ENCODE peak calls at places on chromosome 5, in six cellular contexts. One of them, this sample, is unnamed.

GRCh38 chr5:133754575-133755169 is 142.3 kb upstream of the FSTL4 start:
- DNase-seq in activated CD4-positive, CD25-positive, alpha-beta regulatory T cell treated with anti-CD3 and anti-CD28 coated beads, Interleukin-2, amount 50 U/mL, for 72 hours: no peak
- DNase-seq in activated naive CD4-positive, alpha-beta T cell treated with Interleukin-2 at 50 U/mL for 16 hours: peak; percentile 16
- DNase-seq in right atrium auricular region: no peak
- DNase-seq in iPS DF 6.9: peak; percentile 37
- DNase-seq in posterior cingulate gyrus: no peak
- DNase-seq in this sample: peak; percentile 39

GRCh38 chr5:56670916-56671315 is 144.4 kb upstream of the MAP3K1 start:
- DNase-seq in iPS DF 6.9: no peak
- DNase-seq in right atrium auricular region: no peak
- DNase-seq in activated naive CD4-positive, alpha-beta T cell treated with Interleukin-2 at 50 U/mL for 16 hours: no peak
- DNase-seq in posterior cingulate gyrus: no peak
- DNase-seq in activated CD4-positive, CD25-positive, alpha-beta regulatory T cell treated with anti-CD3 and anti-CD28 coated beads, Interleukin-2, amount 50 U/mL, for 72 hours: no peak
- DNase-seq in this sample: peak; percentile 49

GRCh38 chr5:116329503-116329902 is 244.7 kb downstream of the COMMD10 start:
- DNase-seq in activated CD4-positive, CD25-positive, alpha-beta regulatory T cell treated with anti-CD3 and anti-CD28 coated beads, Interleukin-2, amount 50 U/mL, for 72 hours: no peak
- DNase-seq in posterior cingulate gyrus: no peak
- DNase-seq in iPS DF 6.9: no peak
- DNase-seq in activated naive CD4-positive, alpha-beta T cell treated with Interleukin-2 at 50 U/mL for 16 hours: no peak
- DNase-seq in right atrium auricular region: no peak
- DNase-seq in this sample: no peak

GRCh38 chr5:153753645-153754432 is 263.4 kb downstream of the GRIA1 start:
- DNase-seq in activated CD4-positive, CD25-positive, alpha-beta regulatory T cell treated with anti-CD3 and anti-CD28 coated beads, Interleukin-2, amount 50 U/mL, for 72 hours: no peak
- DNase-seq in right atrium auricular region: no peak
- DNase-seq in iPS DF 6.9: no peak
- DNase-seq in posterior cingulate gyrus: no peak
- DNase-seq in activated naive CD4-positive, alpha-beta T cell treated with Interleukin-2 at 50 U/mL for 16 hours: no peak
- DNase-seq in this sample: peak; percentile 59

GRCh38 chr5:102481044-102481715 is 17.6 kb downstream of the SLCO6A1 start:
- DNase-seq in posterior cingulate gyrus: no peak
- DNase-seq in right atrium auricular region: no peak
- DNase-seq in activated CD4-positive, CD25-positive, alpha-beta regulatory T cell treated with anti-CD3 and anti-CD28 coated beads, Interleukin-2, amount 50 U/mL, for 72 hours: no peak
- DNase-seq in iPS DF 6.9: no peak
- DNase-seq in activated naive CD4-positive, alpha-beta T cell treated with Interleukin-2 at 50 U/mL for 16 hours: no peak
- DNase-seq in this sample: peak; percentile 25

GRCh38 chr5:61779743-61780142 is 447.7 kb downstream of the ZSWIM6 start:
- DNase-seq in activated naive CD4-positive, alpha-beta T cell treated with Interleukin-2 at 50 U/mL for 16 hours: no peak
- DNase-seq in iPS DF 6.9: no peak
- DNase-seq in right atrium auricular region: no peak
- DNase-seq in activated CD4-positive, CD25-positive, alpha-beta regulatory T cell treated with anti-CD3 and anti-CD28 coated beads, Interleukin-2, amount 50 U/mL, for 72 hours: no peak
- DNase-seq in posterior cingulate gyrus: no peak
- DNase-seq in this sample: no peak

GRCh38 chr5:67364381-67364970 is 167.9 kb upstream of the CD180 start:
- DNase-seq in activated CD4-positive, CD25-positive, alpha-beta regulatory T cell treated with anti-CD3 and anti-CD28 coated beads, Interleukin-2, amount 50 U/mL, for 72 hours: no peak
- DNase-seq in posterior cingulate gyrus: no peak
- DNase-seq in right atrium auricular region: no peak
- DNase-seq in iPS DF 6.9: no peak
- DNase-seq in activated naive CD4-positive, alpha-beta T cell treated with Interleukin-2 at 50 U/mL for 16 hours: no peak
- DNase-seq in this sample: no peak

GRCh38 chr5:150497274-150497988 is 10.5 kb upstream of the NDST1 start:
- DNase-seq in right atrium auricular region: peak; percentile 91
- DNase-seq in activated CD4-positive, CD25-positive, alpha-beta regulatory T cell treated with anti-CD3 and anti-CD28 coated beads, Interleukin-2, amount 50 U/mL, for 72 hours: no peak
- DNase-seq in activated naive CD4-positive, alpha-beta T cell treated with Interleukin-2 at 50 U/mL for 16 hours: no peak
- DNase-seq in iPS DF 6.9: no peak
- DNase-seq in posterior cingulate gyrus: peak; percentile 84
- DNase-seq in this sample: peak; percentile 94

GRCh38 chr5:163677092-163677491 is 171.7 kb downstream of the MAT2B start:
- DNase-seq in activated naive CD4-positive, alpha-beta T cell treated with Interleukin-2 at 50 U/mL for 16 hours: no peak
- DNase-seq in posterior cingulate gyrus: no peak
- DNase-seq in right atrium auricular region: no peak
- DNase-seq in iPS DF 6.9: no peak
- DNase-seq in activated CD4-positive, CD25-positive, alpha-beta regulatory T cell treated with anti-CD3 and anti-CD28 coated beads, Interleukin-2, amount 50 U/mL, for 72 hours: no peak
- DNase-seq in this sample: no peak

GRCh38 chr5:106749826-106750225 is 920.9 kb downstream of the EFNA5 start:
- DNase-seq in iPS DF 6.9: no peak
- DNase-seq in right atrium auricular region: no peak
- DNase-seq in activated naive CD4-positive, alpha-beta T cell treated with Interleukin-2 at 50 U/mL for 16 hours: no peak
- DNase-seq in activated CD4-positive, CD25-positive, alpha-beta regulatory T cell treated with anti-CD3 and anti-CD28 coated beads, Interleukin-2, amount 50 U/mL, for 72 hours: no peak
- DNase-seq in posterior cingulate gyrus: no peak
- DNase-seq in this sample: no peak

GRCh38 chr5:136016945-136017530 is 11.8 kb upstream of the TGFBI start:
- DNase-seq in activated CD4-positive, CD25-positive, alpha-beta regulatory T cell treated with anti-CD3 and anti-CD28 coated beads, Interleukin-2, amount 50 U/mL, for 72 hours: no peak
- DNase-seq in posterior cingulate gyrus: no peak
- DNase-seq in right atrium auricular region: no peak
- DNase-seq in iPS DF 6.9: no peak
- DNase-seq in activated naive CD4-positive, alpha-beta T cell treated with Interleukin-2 at 50 U/mL for 16 hours: no peak
- DNase-seq in this sample: peak; percentile 100

GRCh38 chr5:157502143-157502647 is 42.2 kb downstream of the NIPAL4 start:
- DNase-seq in activated naive CD4-positive, alpha-beta T cell treated with Interleukin-2 at 50 U/mL for 16 hours: no peak
- DNase-seq in right atrium auricular region: no peak
- DNase-seq in posterior cingulate gyrus: no peak
- DNase-seq in iPS DF 6.9: no peak
- DNase-seq in activated CD4-positive, CD25-positive, alpha-beta regulatory T cell treated with anti-CD3 and anti-CD28 coated beads, Interleukin-2, amount 50 U/mL, for 72 hours: no peak
- DNase-seq in this sample: no peak

GRCh38 chr5:147688965-147689364 is 93.6 kb downstream of the JAKMIP2 start:
- DNase-seq in iPS DF 6.9: no peak
- DNase-seq in right atrium auricular region: no peak
- DNase-seq in activated naive CD4-positive, alpha-beta T cell treated with Interleukin-2 at 50 U/mL for 16 hours: no peak
- DNase-seq in posterior cingulate gyrus: no peak
- DNase-seq in activated CD4-positive, CD25-positive, alpha-beta regulatory T cell treated with anti-CD3 and anti-CD28 coated beads, Interleukin-2, amount 50 U/mL, for 72 hours: no peak
- DNase-seq in this sample: peak; percentile 19

GRCh38 chr5:1540166-1540565 is 16.4 kb upstream of the LPCAT1 start:
- DNase-seq in posterior cingulate gyrus: no peak
- DNase-seq in activated naive CD4-positive, alpha-beta T cell treated with Interleukin-2 at 50 U/mL for 16 hours: no peak
- DNase-seq in right atrium auricular region: peak; percentile 43
- DNase-seq in activated CD4-positive, CD25-positive, alpha-beta regulatory T cell treated with anti-CD3 and anti-CD28 coated beads, Interleukin-2, amount 50 U/mL, for 72 hours: peak; percentile 28
- DNase-seq in iPS DF 6.9: no peak
- DNase-seq in this sample: no peak

GRCh38 chr5:39194466-39195136 is 24.8 kb downstream of the FYB1 start:
- DNase-seq in iPS DF 6.9: no peak
- DNase-seq in right atrium auricular region: no peak
- DNase-seq in activated naive CD4-positive, alpha-beta T cell treated with Interleukin-2 at 50 U/mL for 16 hours: no peak
- DNase-seq in activated CD4-positive, CD25-positive, alpha-beta regulatory T cell treated with anti-CD3 and anti-CD28 coated beads, Interleukin-2, amount 50 U/mL, for 72 hours: no peak
- DNase-seq in posterior cingulate gyrus: no peak
- DNase-seq in this sample: peak; percentile 79

GRCh38 chr5:147208134-147208533 is 26.7 kb upstream of the STK32A start:
- DNase-seq in posterior cingulate gyrus: peak; percentile 54
- DNase-seq in iPS DF 6.9: no peak
- DNase-seq in activated naive CD4-positive, alpha-beta T cell treated with Interleukin-2 at 50 U/mL for 16 hours: no peak
- DNase-seq in activated CD4-positive, CD25-positive, alpha-beta regulatory T cell treated with anti-CD3 and anti-CD28 coated beads, Interleukin-2, amount 50 U/mL, for 72 hours: no peak
- DNase-seq in right atrium auricular region: no peak
- DNase-seq in this sample: peak; percentile 19

GRCh38 chr5:139642891-139643871 is 5.0 kb upstream of the CXXC5 start:
- DNase-seq in activated CD4-positive, CD25-positive, alpha-beta regulatory T cell treated with anti-CD3 and anti-CD28 coated beads, Interleukin-2, amount 50 U/mL, for 72 hours: peak; percentile 29
- DNase-seq in posterior cingulate gyrus: no peak
- DNase-seq in iPS DF 6.9: no peak
- DNase-seq in activated naive CD4-positive, alpha-beta T cell treated with Interleukin-2 at 50 U/mL for 16 hours: no peak
- DNase-seq in right atrium auricular region: no peak
- DNase-seq in this sample: no peak

GRCh38 chr5:52725065-52725746 is 62.5 kb upstream of the ITGA1 start:
- DNase-seq in right atrium auricular region: no peak
- DNase-seq in posterior cingulate gyrus: no peak
- DNase-seq in iPS DF 6.9: no peak
- DNase-seq in activated naive CD4-positive, alpha-beta T cell treated with Interleukin-2 at 50 U/mL for 16 hours: peak; percentile 48
- DNase-seq in activated CD4-positive, CD25-positive, alpha-beta regulatory T cell treated with anti-CD3 and anti-CD28 coated beads, Interleukin-2, amount 50 U/mL, for 72 hours: no peak
- DNase-seq in this sample: peak; percentile 68

GRCh38 chr5:68279960-68280359 is 64.4 kb downstream of the PIK3R1 start:
- DNase-seq in right atrium auricular region: no peak
- DNase-seq in activated CD4-positive, CD25-positive, alpha-beta regulatory T cell treated with anti-CD3 and anti-CD28 coated beads, Interleukin-2, amount 50 U/mL, for 72 hours: no peak
- DNase-seq in iPS DF 6.9: no peak
- DNase-seq in posterior cingulate gyrus: no peak
- DNase-seq in activated naive CD4-positive, alpha-beta T cell treated with Interleukin-2 at 50 U/mL for 16 hours: peak; percentile 47
- DNase-seq in this sample: no peak

GRCh38 chr5:64209353-64209752 is 43.7 kb downstream of the RNF180 start:
- DNase-seq in iPS DF 6.9: no peak
- DNase-seq in activated CD4-positive, CD25-positive, alpha-beta regulatory T cell treated with anti-CD3 and anti-CD28 coated beads, Interleukin-2, amount 50 U/mL, for 72 hours: no peak
- DNase-seq in activated naive CD4-positive, alpha-beta T cell treated with Interleukin-2 at 50 U/mL for 16 hours: no peak
- DNase-seq in posterior cingulate gyrus: no peak
- DNase-seq in right atrium auricular region: no peak
- DNase-seq in this sample: no peak

GRCh38 chr5:17218353-17219005 is 1.0 kb downstream of the BASP1 start:
- DNase-seq in activated CD4-positive, CD25-positive, alpha-beta regulatory T cell treated with anti-CD3 and anti-CD28 coated beads, Interleukin-2, amount 50 U/mL, for 72 hours: no peak
- DNase-seq in right atrium auricular region: no peak
- DNase-seq in activated naive CD4-positive, alpha-beta T cell treated with Interleukin-2 at 50 U/mL for 16 hours: no peak
- DNase-seq in posterior cingulate gyrus: no peak
- DNase-seq in iPS DF 6.9: no peak
- DNase-seq in this sample: peak; percentile 77

GRCh38 chr5:84327591-84327990 is 57.1 kb downstream of the EDIL3 start:
- DNase-seq in iPS DF 6.9: no peak
- DNase-seq in activated CD4-positive, CD25-positive, alpha-beta regulatory T cell treated with anti-CD3 and anti-CD28 coated beads, Interleukin-2, amount 50 U/mL, for 72 hours: no peak
- DNase-seq in right atrium auricular region: no peak
- DNase-seq in posterior cingulate gyrus: no peak
- DNase-seq in activated naive CD4-positive, alpha-beta T cell treated with Interleukin-2 at 50 U/mL for 16 hours: no peak
- DNase-seq in this sample: no peak

GRCh38 chr5:10421841-10422691 is 19.6 kb upstream of the ROPN1L start:
- DNase-seq in iPS DF 6.9: no peak
- DNase-seq in posterior cingulate gyrus: no peak
- DNase-seq in right atrium auricular region: no peak
- DNase-seq in activated naive CD4-positive, alpha-beta T cell treated with Interleukin-2 at 50 U/mL for 16 hours: no peak
- DNase-seq in activated CD4-positive, CD25-positive, alpha-beta regulatory T cell treated with anti-CD3 and anti-CD28 coated beads, Interleukin-2, amount 50 U/mL, for 72 hours: no peak
- DNase-seq in this sample: no peak

GRCh38 chr5:83387041-83387440 is 84.5 kb upstream of the VCAN start:
- DNase-seq in right atrium auricular region: no peak
- DNase-seq in iPS DF 6.9: no peak
- DNase-seq in activated CD4-positive, CD25-positive, alpha-beta regulatory T cell treated with anti-CD3 and anti-CD28 coated beads, Interleukin-2, amount 50 U/mL, for 72 hours: no peak
- DNase-seq in activated naive CD4-positive, alpha-beta T cell treated with Interleukin-2 at 50 U/mL for 16 hours: no peak
- DNase-seq in posterior cingulate gyrus: no peak
- DNase-seq in this sample: peak; percentile 18

GRCh38 chr5:74851026-74851425 is 15.2 kb downstream of the FAM169A start:
- DNase-seq in activated naive CD4-positive, alpha-beta T cell treated with Interleukin-2 at 50 U/mL for 16 hours: no peak
- DNase-seq in activated CD4-positive, CD25-positive, alpha-beta regulatory T cell treated with anti-CD3 and anti-CD28 coated beads, Interleukin-2, amount 50 U/mL, for 72 hours: no peak
- DNase-seq in right atrium auricular region: no peak
- DNase-seq in posterior cingulate gyrus: no peak
- DNase-seq in iPS DF 6.9: no peak
- DNase-seq in this sample: peak; percentile 20

GRCh38 chr5:180648658-180649296 is 623 bp downstream of the FLT4 start:
- DNase-seq in activated CD4-positive, CD25-positive, alpha-beta regulatory T cell treated with anti-CD3 and anti-CD28 coated beads, Interleukin-2, amount 50 U/mL, for 72 hours: no peak
- DNase-seq in iPS DF 6.9: no peak
- DNase-seq in posterior cingulate gyrus: no peak
- DNase-seq in activated naive CD4-positive, alpha-beta T cell treated with Interleukin-2 at 50 U/mL for 16 hours: no peak
- DNase-seq in right atrium auricular region: no peak
- DNase-seq in this sample: no peak

This sample was measured in M059J.